ENCODE peak calls at places on chromosome 21, in four cellular contexts. L is body of pancreas, F is left ventricle myocardium inferior, C is MM.1S. Z is an unnamed sample.

GRCh38 chr21:30138483-30138882 is 28.1 kb downstream of the CLDN17 start:
- DNase-seq in L (no peak), C (no peak), F (no peak), Z (no peak)

GRCh38 chr21:37833301-37833700 is 83.0 kb downstream of the KCNJ6 start:
- DNase-seq in L (no peak), F (no peak), C (no peak), Z (no peak)

GRCh38 chr21:29105218-29105617 is 25.2 kb upstream of the MAP3K7CL start:
- DNase-seq in F (no peak), C (no peak), L (no peak), Z (no peak)

GRCh38 chr21:26077523-26077922 is 93.0 kb downstream of the APP start:
- DNase-seq in C (no peak), F (no peak), L (no peak), Z (no peak)

GRCh38 chr21:25956993-25957714 is 213.4 kb downstream of the APP start:
- DNase-seq in L (no peak), C (no peak), F (no peak), Z (no peak)

GRCh38 chr21:18913914-18914313 is 510.3 kb upstream of the TMPRSS15 start:
- DNase-seq in C (no peak), F (no peak), L (no peak), Z (no peak)

GRCh38 chr21:33427051-33427450 is 23.8 kb downstream of the IFNGR2 start:
- DNase-seq in L (no peak), F (no peak), C (no peak), Z (no peak)

GRCh38 chr21:16125274-16125673 is 395.5 kb downstream of the USP25 start:
- DNase-seq in F (no peak), L (no peak), C (no peak), Z (no peak)

GRCh38 chr21:27803571-27803970 is 836.7 kb upstream of the ADAMTS5 start:
- DNase-seq in C (no peak), L (no peak), F (no peak), Z (no peak)

GRCh38 chr21:21734088-21734487 is 735.9 kb downstream of the NCAM2 start:
- DNase-seq in L (no peak), F (no peak), C (no peak), Z (no peak)

GRCh38 chr21:39452207-39452964 is 616 bp downstream of the SH3BGR start:
- DNase-seq in F (no peak), C (no peak), L (no peak), Z (no peak)

GRCh38 chr21:16013570-16013969 is 283.8 kb downstream of the USP25 start:
- DNase-seq in F (no peak), L (no peak), C (no peak), Z (no peak)

GRCh38 chr21:26212220-26212619 is 41.6 kb upstream of the APP start:
- DNase-seq in C (no peak), F (no peak), L (peak; percentile 10), Z (no peak)

GRCh38 chr21:42781150-42781980 is 98.0 kb downstream of the WDR4 start:
- DNase-seq in L (peak; percentile 48), C (no peak), F (no peak), Z (no peak)
- H3K4me3 ChIP-seq in L (no peak overlapping the region), C (no peak overlapping the region), F (peak overlapping the region; percentile 54), Z (no peak overlapping the region)

DNA sequence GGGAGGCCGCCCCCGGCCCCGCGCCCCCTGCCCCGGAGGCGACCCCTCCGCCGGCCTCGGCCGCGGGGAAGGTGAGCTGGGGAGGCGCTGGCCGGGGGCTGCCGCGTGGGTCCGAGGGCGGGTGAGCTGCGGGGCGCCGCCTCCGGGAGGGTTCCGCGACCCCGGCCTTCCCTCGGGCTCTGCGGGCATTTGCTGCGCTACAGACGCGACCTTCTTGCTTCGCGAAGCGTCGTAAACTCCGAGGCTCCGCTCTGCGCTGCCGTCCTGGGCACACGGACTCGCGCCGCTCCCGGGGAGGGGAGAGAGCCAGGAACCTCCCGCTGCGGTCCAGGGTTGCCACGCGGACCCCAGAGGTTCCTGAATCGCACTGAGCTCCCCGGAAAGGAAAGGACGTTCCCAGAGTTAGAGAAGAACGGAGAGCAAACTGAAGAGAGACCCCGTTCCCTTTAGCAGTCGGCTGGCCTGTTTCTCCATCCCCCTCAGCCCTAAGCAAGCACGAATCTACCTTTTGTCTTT is 345 bp downstream of the SLX9 start:
- DNase-seq in L (no peak), F (no peak), C (peak; percentile 37), Z (peak; percentile 16)
- H3K27ac ChIP-seq in L (peak overlapping the region; percentile 12), F (peak overlapping the region; percentile 92), C (no peak overlapping the region), Z (peak overlapping the region; percentile 67)

GRCh38 chr21:46608672-46609111 is 3.8 kb upstream of the S100B start:
- DNase-seq in F (no peak), C (no peak), L (no peak), Z (no peak)
- H3K4me3 ChIP-seq in F (no peak overlapping the region), C (no peak overlapping the region), L (no peak overlapping the region), Z (no peak overlapping the region)

DNA sequence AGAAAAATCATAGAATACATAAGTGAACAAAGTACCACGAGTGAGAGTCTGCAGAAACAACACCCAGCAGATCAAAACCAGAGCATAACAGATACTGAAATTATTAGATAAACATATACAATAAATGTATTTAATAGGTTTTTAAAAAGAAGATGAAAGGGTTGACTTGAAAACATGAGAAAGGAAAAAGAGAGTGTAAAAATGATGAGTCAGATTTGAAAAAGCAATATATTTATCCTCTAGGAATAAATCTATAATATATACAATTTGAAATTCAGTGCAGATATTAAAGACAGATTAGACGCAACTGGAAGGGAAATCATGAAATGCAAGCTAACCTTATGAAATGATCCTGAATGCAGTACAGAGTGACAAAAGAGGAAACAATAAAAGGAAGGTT is 170.2 kb upstream of the RUNX1 start:
- DNase-seq in L (no peak), F (no peak), C (no peak), Z (no peak)
- H3K27ac ChIP-seq in L (no peak overlapping the region), F (no peak overlapping the region), C (no peak overlapping the region), Z (no peak overlapping the region)

DNA sequence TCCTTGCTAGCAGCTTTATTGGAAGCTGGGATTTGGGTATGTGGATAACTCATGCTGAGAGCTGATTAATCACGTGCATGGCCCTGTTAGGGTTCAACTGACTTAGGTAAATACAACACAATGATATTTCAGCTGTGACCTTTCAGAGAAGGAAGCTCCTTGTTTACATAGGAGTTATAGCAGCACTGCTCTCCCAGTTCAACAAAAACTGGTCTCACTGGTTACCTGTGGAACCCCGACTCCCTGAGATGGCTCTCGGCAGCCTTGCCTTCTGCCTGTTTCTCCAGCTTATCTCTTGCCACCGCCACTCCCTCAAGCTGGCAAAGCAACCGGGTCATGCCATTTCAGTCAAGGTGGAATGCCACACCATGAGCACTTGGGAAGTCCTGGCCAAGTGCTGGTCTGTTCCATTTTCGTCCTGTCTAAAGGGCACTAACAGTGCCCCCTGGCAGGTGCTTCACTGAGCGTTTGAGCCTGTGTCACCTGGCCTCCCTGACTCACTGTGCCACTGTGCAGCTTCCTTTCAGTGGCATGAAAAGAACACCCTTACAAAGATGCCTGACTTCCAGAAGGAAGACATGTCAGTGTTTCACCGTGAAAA is 31.6 kb downstream of the DOP1B start:
- DNase-seq in F (peak; percentile 65), L (peak; percentile 86), C (no peak), Z (no peak)
- H3K4me3 ChIP-seq in F (peak overlapping the region; percentile 36), L (no peak overlapping the region), C (no peak overlapping the region), Z (no peak overlapping the region)

DNA sequence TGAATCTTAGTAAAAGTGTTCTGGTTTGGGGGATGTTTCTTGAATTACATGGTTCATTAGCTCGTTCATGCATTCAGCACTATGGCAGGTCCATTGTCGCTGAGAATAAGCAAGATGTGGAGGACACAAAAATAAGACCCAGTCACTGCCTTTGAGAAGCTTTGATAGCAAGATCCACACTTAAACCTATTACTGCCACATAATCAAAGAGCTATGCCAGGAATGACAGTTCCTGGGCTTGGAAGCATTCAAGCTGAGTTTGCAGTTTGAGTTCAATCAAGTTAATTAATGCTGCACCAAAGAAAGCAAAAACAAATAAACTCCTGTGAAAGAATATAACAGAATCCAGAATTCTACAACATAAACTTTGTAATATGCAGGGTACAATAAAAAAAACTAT is 131.8 kb downstream of the MIS18A start:
- DNase-seq in C (no peak), L (no peak), F (no peak), Z (no peak)
- H3K27ac ChIP-seq in C (no peak overlapping the region), L (no peak overlapping the region), F (no peak overlapping the region), Z (no peak overlapping the region)

Z was measured in CD4-positive, CD25-positive, alpha-beta regulatory T cell.